ENCODE peak calls at places on chromosome 15, in five cellular contexts. One of them, this sample, is unnamed.

GRCh38 chr15:55434989-55435825 is 26.9 kb downstream of the PIERCE2 start:
- DNase-seq in adrenal gland: no peak
- DNase-seq in SJSA1: peak
- DNase-seq in pancreas: no peak
- DNase-seq in transverse colon: no peak
- DNase-seq in this sample: no peak

GRCh38 chr15:77031376-77032050 is 36.6 kb downstream of the PSTPIP1 start:
- DNase-seq in transverse colon: peak
- DNase-seq in pancreas: peak
- DNase-seq in SJSA1: no peak
- DNase-seq in adrenal gland: peak
- DNase-seq in this sample: no peak

GRCh38 chr15:27835233-27835939 is 263.7 kb downstream of the OCA2 start:
- DNase-seq in pancreas: no peak
- DNase-seq in transverse colon: no peak
- DNase-seq in SJSA1: no peak
- DNase-seq in adrenal gland: no peak
- DNase-seq in this sample: no peak

GRCh38 chr15:55530861-55531313 is 22.9 kb upstream of the DNAAF4 start:
- DNase-seq in SJSA1: no peak
- DNase-seq in adrenal gland: no peak
- DNase-seq in transverse colon: no peak
- DNase-seq in pancreas: no peak
- DNase-seq in this sample: no peak

GRCh38 chr15:69973102-69973714 is 124.5 kb downstream of the TLE3 start:
- DNase-seq in SJSA1: peak
- DNase-seq in transverse colon: no peak
- DNase-seq in adrenal gland: no peak
- DNase-seq in pancreas: peak
- DNase-seq in this sample: no peak

GRCh38 chr15:90592144-90592887 is 62.6 kb downstream of the CRTC3 start:
- DNase-seq in transverse colon: no peak
- DNase-seq in adrenal gland: no peak
- DNase-seq in pancreas: no peak
- DNase-seq in SJSA1: no peak
- DNase-seq in this sample: no peak

GRCh38 chr15:80418892-80419537 is 14.8 kb downstream of the ARNT2 start:
- DNase-seq in SJSA1: peak
- DNase-seq in adrenal gland: peak
- DNase-seq in transverse colon: no peak
- DNase-seq in pancreas: peak
- DNase-seq in this sample: no peak

GRCh38 chr15:80870893-80871292 is 91.7 kb downstream of the CEMIP start:
- DNase-seq in pancreas: no peak
- DNase-seq in transverse colon: no peak
- DNase-seq in adrenal gland: no peak
- DNase-seq in SJSA1: no peak
- DNase-seq in this sample: no peak

GRCh38 chr15:52020253-52021085 is 1.4 kb downstream of the MAPK6 start:
- DNase-seq in adrenal gland: no peak
- DNase-seq in SJSA1: no peak
- DNase-seq in pancreas: no peak
- DNase-seq in transverse colon: no peak
- DNase-seq in this sample: no peak
- H3K27ac ChIP-seq in adrenal gland: peak
- H3K27ac ChIP-seq in SJSA1: peak
- H3K27ac ChIP-seq in pancreas: peak
- H3K27ac ChIP-seq in transverse colon: peak
- H3K27ac ChIP-seq in this sample: peak

GRCh38 chr15:78362716-78363426 is 22.7 kb downstream of the CRABP1 start:
- DNase-seq in pancreas: no peak
- DNase-seq in transverse colon: no peak
- DNase-seq in adrenal gland: no peak
- DNase-seq in SJSA1: no peak
- DNase-seq in this sample: no peak
- H3K27ac ChIP-seq in pancreas: no peak
- H3K27ac ChIP-seq in transverse colon: no peak
- H3K27ac ChIP-seq in adrenal gland: no peak
- H3K27ac ChIP-seq in SJSA1: no peak
- H3K27ac ChIP-seq in this sample: no peak

GRCh38 chr15:64017082-64017588 is 29.1 kb downstream of the DAPK2 start:
- DNase-seq in adrenal gland: no peak
- DNase-seq in pancreas: no peak
- DNase-seq in SJSA1: no peak
- DNase-seq in transverse colon: no peak
- DNase-seq in this sample: no peak

GRCh38 chr15:64016257-64016656 is 30.0 kb downstream of the DAPK2 start:
- DNase-seq in adrenal gland: no peak
- DNase-seq in pancreas: no peak
- DNase-seq in SJSA1: no peak
- DNase-seq in transverse colon: no peak
- DNase-seq in this sample: no peak

GRCh38 chr15:64014995-64015394 is 31.3 kb downstream of the DAPK2 start:
- DNase-seq in SJSA1: no peak
- DNase-seq in pancreas: peak
- DNase-seq in adrenal gland: peak
- DNase-seq in transverse colon: no peak
- DNase-seq in this sample: no peak

GRCh38 chr15:64019764-64020163 is 26.5 kb downstream of the DAPK2 start:
- DNase-seq in SJSA1: no peak
- DNase-seq in transverse colon: peak
- DNase-seq in adrenal gland: no peak
- DNase-seq in pancreas: peak
- DNase-seq in this sample: peak

GRCh38 chr15:64017591-64018163 is 28.6 kb downstream of the DAPK2 start:
- DNase-seq in SJSA1: no peak
- DNase-seq in transverse colon: no peak
- DNase-seq in adrenal gland: no peak
- DNase-seq in pancreas: no peak
- DNase-seq in this sample: no peak
- H3K27ac ChIP-seq in SJSA1: no peak
- H3K27ac ChIP-seq in transverse colon: no peak
- H3K27ac ChIP-seq in adrenal gland: no peak
- H3K27ac ChIP-seq in pancreas: no peak
- H3K27ac ChIP-seq in this sample: no peak

GRCh38 chr15:68384451-68385239 is 47.3 kb downstream of the ITGA11 start:
- DNase-seq in SJSA1: peak
- DNase-seq in pancreas: no peak
- DNase-seq in adrenal gland: peak
- DNase-seq in transverse colon: no peak
- DNase-seq in this sample: no peak

GRCh38 chr15:68379759-68380290 is 52.1 kb downstream of the ITGA11 start:
- DNase-seq in SJSA1: no peak
- DNase-seq in transverse colon: no peak
- DNase-seq in adrenal gland: no peak
- DNase-seq in pancreas: no peak
- DNase-seq in this sample: no peak

GRCh38 chr15:68383161-68384074 is 48.5 kb downstream of the ITGA11 start:
- DNase-seq in adrenal gland: peak
- DNase-seq in pancreas: peak
- DNase-seq in transverse colon: peak
- DNase-seq in SJSA1: no peak
- DNase-seq in this sample: peak

GRCh38 chr15:68380456-68380855 is 51.5 kb downstream of the ITGA11 start:
- DNase-seq in pancreas: no peak
- DNase-seq in SJSA1: no peak
- DNase-seq in adrenal gland: peak
- DNase-seq in transverse colon: no peak
- DNase-seq in this sample: no peak

DNA sequence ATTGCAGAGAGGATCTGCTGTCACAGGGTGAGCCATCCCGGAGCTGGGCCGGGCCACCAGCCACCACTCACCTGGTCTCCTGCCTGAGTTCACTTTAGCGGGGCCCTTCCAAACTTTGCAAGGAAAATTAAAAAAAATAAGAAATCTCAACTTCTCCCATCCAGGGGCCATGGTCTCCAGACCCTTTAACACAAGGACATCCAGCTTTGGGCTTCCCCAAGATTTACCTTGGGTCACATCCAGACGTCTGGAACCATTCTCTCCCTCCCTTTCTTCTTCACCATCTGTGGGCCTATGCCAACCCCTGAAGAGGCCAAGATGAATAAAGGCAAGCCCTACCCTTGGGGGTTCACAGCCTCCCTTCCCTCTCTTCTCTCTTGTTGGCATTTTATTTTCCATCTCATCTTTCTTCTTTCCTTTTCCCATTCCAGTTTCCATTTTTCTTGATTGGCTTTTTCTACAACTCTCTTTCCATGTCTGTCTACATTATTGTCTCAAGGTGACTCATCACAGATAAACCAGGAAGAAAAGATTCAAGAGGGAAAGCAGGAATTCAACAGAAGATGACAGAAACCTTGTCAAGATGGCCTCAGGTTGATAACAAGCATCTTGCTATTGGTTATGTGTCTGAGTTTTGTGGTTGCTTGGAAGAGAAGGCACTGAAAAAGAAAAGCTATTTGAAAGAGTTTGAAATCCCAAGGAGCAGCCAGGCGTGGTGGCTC is 49.5 kb downstream of the ITGA11 start:
- DNase-seq in transverse colon: no peak
- DNase-seq in pancreas: no peak
- DNase-seq in SJSA1: no peak
- DNase-seq in adrenal gland: peak
- DNase-seq in this sample: no peak
- H3K27ac ChIP-seq in transverse colon: no peak
- H3K27ac ChIP-seq in pancreas: no peak
- H3K27ac ChIP-seq in SJSA1: no peak
- H3K27ac ChIP-seq in adrenal gland: no peak
- H3K27ac ChIP-seq in this sample: no peak

DNA sequence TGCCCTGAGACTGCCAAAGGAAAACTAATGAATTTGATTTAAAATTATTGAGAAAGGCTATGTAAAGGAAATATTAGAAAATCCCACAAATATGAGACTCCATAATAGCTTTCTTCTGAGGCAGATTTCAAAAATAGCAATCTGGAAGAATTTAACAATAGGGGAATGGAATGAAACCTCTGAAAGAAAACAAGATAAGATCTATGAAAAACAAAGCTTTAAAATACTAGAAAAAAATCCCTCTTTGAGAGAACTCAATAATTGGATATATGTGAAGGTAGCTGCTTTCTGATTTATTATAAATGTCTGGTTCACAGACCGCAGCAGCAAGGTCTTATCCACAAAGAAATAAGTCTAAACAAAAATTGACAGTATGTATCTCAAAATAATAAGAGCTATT is 319.5 kb upstream of the THBS1 start:
- DNase-seq in transverse colon: no peak
- DNase-seq in SJSA1: no peak
- DNase-seq in pancreas: no peak
- DNase-seq in adrenal gland: no peak
- DNase-seq in this sample: no peak
- H3K27ac ChIP-seq in transverse colon: no peak
- H3K27ac ChIP-seq in SJSA1: peak
- H3K27ac ChIP-seq in pancreas: no peak
- H3K27ac ChIP-seq in adrenal gland: no peak
- H3K27ac ChIP-seq in this sample: no peak